ENCODE peak calls at places on chromosome 6, in ten cellular contexts. W, R, M, D, H, A, G, O, Q and Y are unnamed samples.

GRCh38 chr6:107716688-107717089 is 107.4 kb downstream of the SCML4 start:
- DNase-seq in R (no peak), O (no peak), H (peak), G (no peak), M (peak), Q (no peak), W (no peak), A (peak), D (peak), Y (peak)

GRCh38 chr6:158813032-158813431 is 6.1 kb downstream of the EZR start:
- DNase-seq in R (no peak), W (no peak), M (no peak), O (no peak), H (no peak), G (no peak), Q (no peak), A (no peak), D (no peak), Y (no peak)

GRCh38 chr6:128601060-128601459 is 80.7 kb upstream of the PTPRK start:
- DNase-seq in H (no peak), Q (peak), M (no peak), O (no peak), A (no peak), D (no peak), G (no peak), R (no peak), W (no peak), Y (peak)

GRCh38 chr6:138609801-138610430 is 110.6 kb upstream of the NHSL1 start:
- DNase-seq in A (no peak), G (no peak), H (no peak), R (peak), D (no peak), Q (no peak), M (no peak), O (no peak), W (no peak), Y (no peak)

GRCh38 chr6:63476302-63476701 is 96.0 kb upstream of the LOC128125822 start:
- DNase-seq in Q (no peak), W (no peak), H (no peak), G (no peak), R (peak), O (no peak), D (no peak), M (no peak), A (no peak), Y (peak)

GRCh38 chr6:122576888-122577287 is 33.3 kb upstream of the PKIB start:
- DNase-seq in H (no peak), Q (no peak), G (no peak), A (no peak), M (no peak), R (no peak), O (no peak), D (no peak), W (no peak), Y (no peak)

GRCh38 chr6:35343092-35343834 is 905 bp downstream of the PPARD start:
- DNase-seq in M (peak), A (peak), G (no peak), H (no peak), W (no peak), D (no peak), O (no peak), Q (peak), R (no peak), Y (peak)

GRCh38 chr6:49514571-49515484 is 15.1 kb downstream of the GLYATL3 start:
- DNase-seq in A (no peak), M (no peak), D (no peak), H (no peak), Q (no peak), R (no peak), O (no peak), W (no peak), G (no peak), Y (no peak)

GRCh38 chr6:139982652-139983051 is 608.2 kb upstream of the CITED2 start:
- DNase-seq in Q (peak), O (no peak), W (no peak), A (no peak), R (no peak), M (peak), D (no peak), H (no peak), G (no peak), Y (no peak)

GRCh38 chr6:13846841-13847240 is 32.5 kb upstream of the MCUR1 start:
- DNase-seq in G (no peak), R (peak), O (peak), D (peak), H (no peak), Q (no peak), W (peak), A (peak), M (peak), Y (peak)

GRCh38 chr6:139028242-139028657 is 295 bp upstream of the ABRACL start:
- DNase-seq in D (no peak), R (no peak), W (no peak), O (no peak), Q (no peak), M (no peak), H (no peak), G (peak), A (no peak), Y (no peak)

GRCh38 chr6:53066059-53066406 is 829 bp downstream of the FBXO9 start:
- DNase-seq in H (no peak), A (peak), G (no peak), M (no peak), Q (peak), W (peak), R (no peak), D (no peak), O (no peak), Y (no peak)

GRCh38 chr6:70651326-70651905 is 16.3 kb upstream of the SMAP1 start:
- DNase-seq in R (no peak), G (no peak), H (no peak), M (no peak), W (no peak), A (no peak), Q (no peak), D (no peak), O (no peak), Y (no peak)

GRCh38 chr6:144149558-144149893 is 791 bp upstream of the STX11 start:
- DNase-seq in O (no peak), W (no peak), R (no peak), H (no peak), A (no peak), M (no peak), D (no peak), Q (no peak), G (no peak), Y (no peak)

GRCh38 chr6:9977451-9977850 is 437.4 kb downstream of the TFAP2A start:
- DNase-seq in G (no peak), A (no peak), O (no peak), M (no peak), R (no peak), H (no peak), D (no peak), W (no peak), Q (no peak), Y (no peak)

GRCh38 chr6:143125896-143126573 is 65.3 kb downstream of the AIG1 start:
- DNase-seq in D (no peak), W (no peak), A (no peak), H (no peak), M (no peak), Q (no peak), O (no peak), G (no peak), R (no peak), Y (no peak)

GRCh38 chr6:32886674-32887383 is 32.8 kb downstream of the PSMB9 start:
- DNase-seq in Q (peak), D (no peak), R (no peak), H (no peak), O (no peak), M (no peak), W (no peak), G (no peak), A (no peak), Y (no peak)

GRCh38 chr6:115766745-115767462 is 293.8 kb downstream of the FRK start:
- DNase-seq in D (no peak), H (no peak), W (no peak), G (no peak), O (no peak), Q (no peak), A (no peak), R (no peak), M (no peak), Y (no peak)

GRCh38 chr6:144285798-144286502 is 815 bp downstream of the UTRN start:
- DNase-seq in O (peak), R (peak), G (no peak), D (no peak), A (no peak), M (peak), W (peak), H (no peak), Q (peak), Y (peak)

GRCh38 chr6:40056865-40057264 is 122.6 kb upstream of the MOCS1 start:
- DNase-seq in R (no peak), A (no peak), Q (no peak), O (no peak), M (no peak), W (no peak), D (no peak), G (no peak), H (no peak), Y (no peak)

GRCh38 chr6:15457903-15458530 is 204.8 kb downstream of the DTNBP1 start:
- DNase-seq in A (no peak), O (no peak), H (peak), R (no peak), D (no peak), M (no peak), W (no peak), G (no peak), Q (no peak), Y (no peak)

GRCh38 chr6:105739764-105740163 is 336.9 kb upstream of the PREP start:
- DNase-seq in H (no peak), G (no peak), O (no peak), Q (no peak), A (no peak), W (no peak), D (no peak), M (no peak), R (no peak), Y (no peak)

GRCh38 chr6:73515204-73516101 is 5.4 kb downstream of the EEF1A1 start:
- DNase-seq in H (no peak), A (peak), M (peak), R (peak), W (no peak), D (no peak), O (peak), G (no peak), Q (peak), Y (peak)

GRCh38 chr6:124683507-124683906 is 278.7 kb upstream of the RNF217 start:
- DNase-seq in O (peak), A (no peak), W (no peak), Q (no peak), H (no peak), R (no peak), G (no peak), M (no peak), D (no peak), Y (no peak)

GRCh38 chr6:118277631-118278030 is 270.5 kb upstream of the PLN start:
- DNase-seq in A (no peak), R (no peak), W (no peak), Q (no peak), O (no peak), G (no peak), M (peak), D (no peak), H (no peak), Y (no peak)

GRCh38 chr6:118284736-118285360 is 263.2 kb upstream of the PLN start:
- DNase-seq in Q (peak), R (no peak), G (no peak), M (no peak), D (no peak), W (no peak), A (no peak), O (no peak), H (no peak), Y (no peak)

GRCh38 chr6:118281291-118281690 is 266.8 kb upstream of the PLN start:
- DNase-seq in M (no peak), H (no peak), D (no peak), A (no peak), R (peak), O (no peak), Q (no peak), W (no peak), G (no peak), Y (no peak)

GRCh38 chr6:118283759-118284158 is 264.3 kb upstream of the PLN start:
- DNase-seq in O (peak), R (peak), H (no peak), D (peak), M (peak), Q (peak), G (no peak), A (peak), W (peak), Y (peak)

GRCh38 chr6:118280210-118280609 is 267.9 kb upstream of the PLN start:
- DNase-seq in O (no peak), M (no peak), H (peak), R (no peak), D (no peak), G (no peak), W (no peak), A (no peak), Q (no peak), Y (no peak)
- TF ChIP-seq MAX in O (no peak), M (no peak), H (no peak), R (no peak), D (no peak), G (no peak), W (no peak), A (no peak), Q (no peak), Y (no peak)

GRCh38 chr6:99246602-99247001 is 102.9 kb downstream of the FAXC start:
- DNase-seq in A (no peak), W (no peak), Q (no peak), D (no peak), M (no peak), O (no peak), G (no peak), R (no peak), H (no peak), Y (no peak)

GRCh38 chr6:99241905-99242534 is 107.5 kb downstream of the FAXC start:
- DNase-seq in H (no peak), O (peak), Q (peak), D (peak), W (no peak), M (peak), G (no peak), R (peak), A (peak), Y (peak)
- TF ChIP-seq CTCF in H (peak), O (peak), Q (peak), D (peak), W (peak), M (peak), G (peak), R (peak), A (peak), Y (peak)

GRCh38 chr6:150263765-150264415 is 104.9 kb upstream of the IYD start:
- DNase-seq in D (no peak), M (no peak), A (no peak), Q (no peak), O (no peak), H (no peak), W (no peak), R (no peak), G (no peak), Y (no peak)
- TF ChIP-seq MAX in D (no peak), M (no peak), A (no peak), Q (no peak), O (no peak), H (no peak), W (no peak), R (no peak), G (no peak), Y (no peak)

DNA sequence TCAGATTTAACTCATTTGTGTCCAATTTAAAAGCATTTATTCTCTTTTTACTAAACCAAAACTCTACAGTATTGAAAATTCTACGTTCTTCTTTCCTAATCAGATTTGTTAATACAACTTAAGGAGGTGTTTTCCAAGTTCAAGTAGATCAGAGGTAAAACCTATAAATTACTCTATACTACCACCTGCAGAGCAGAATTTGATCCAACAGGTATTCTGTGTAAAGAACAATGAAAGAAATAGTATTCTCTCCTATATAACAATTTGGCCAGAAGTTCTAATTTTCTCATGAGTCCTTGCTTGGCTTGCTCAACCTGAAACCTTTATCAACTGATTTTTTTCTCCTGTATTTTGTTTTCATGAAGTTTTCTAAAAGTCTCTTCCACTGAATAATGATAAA is 28.5 kb upstream of the DST start:
- DNase-seq in Q (no peak), O (no peak), R (no peak), M (no peak), D (no peak), G (no peak), H (no peak), W (no peak), A (no peak), Y (no peak)
- TF ChIP-seq CTCF in Q (no peak), O (no peak), R (peak), M (no peak), D (peak), G (no peak), H (no peak), W (no peak), A (no peak), Y (no peak)

DNA sequence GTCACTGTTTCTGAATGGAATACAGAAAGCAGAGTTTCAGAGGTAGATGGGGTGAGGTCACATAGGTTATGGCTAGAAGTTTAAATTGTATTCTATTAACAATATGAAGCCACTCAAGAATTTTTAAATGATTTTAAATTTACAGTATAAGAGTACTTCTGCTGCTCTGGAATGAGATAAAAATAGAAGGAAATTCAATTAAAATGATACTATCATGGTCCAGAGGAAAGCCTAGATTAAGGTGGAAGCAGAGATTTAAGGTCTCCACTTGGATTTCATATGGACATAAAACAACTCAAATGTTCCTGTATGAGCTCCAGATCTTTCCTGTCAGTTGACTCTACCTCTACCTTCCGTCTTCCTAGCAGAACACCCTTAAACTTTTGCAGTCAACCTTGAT is 68.6 kb downstream of the REV3L start:
- DNase-seq in W (no peak), M (no peak), A (no peak), H (no peak), R (no peak), O (no peak), G (no peak), D (no peak), Q (no peak), Y (no peak)
- TF ChIP-seq MAX in W (no peak), M (no peak), A (no peak), H (no peak), R (no peak), O (no peak), G (no peak), D (no peak), Q (no peak), Y (no peak)

GRCh38 chr6:131955876-131956275 is 4.7 kb upstream of the CCN2 start:
- DNase-seq in M (no peak), G (no peak), R (peak), O (no peak), H (no peak), D (no peak), Q (no peak), A (no peak), W (no peak), Y (no peak)

GRCh38 chr6:131963063-131963462 is 11.9 kb upstream of the CCN2 start:
- DNase-seq in A (no peak), O (no peak), R (no peak), W (no peak), G (no peak), M (no peak), D (no peak), H (no peak), Q (no peak), Y (no peak)

GRCh38 chr6:131958095-131958494 is 6.9 kb upstream of the CCN2 start:
- DNase-seq in M (no peak), Q (no peak), A (no peak), W (no peak), H (no peak), O (no peak), G (no peak), D (no peak), R (no peak), Y (no peak)

GRCh38 chr6:131958551-131959470 is 7.6 kb upstream of the CCN2 start:
- DNase-seq in Q (no peak), H (no peak), D (no peak), W (no peak), M (no peak), R (peak), O (no peak), G (no peak), A (no peak), Y (no peak)

GRCh38 chr6:131960371-131961133 is 9.4 kb upstream of the CCN2 start:
- DNase-seq in O (no peak), G (no peak), M (no peak), R (no peak), A (no peak), H (no peak), D (no peak), Q (peak), W (no peak), Y (no peak)
- TF ChIP-seq CTCF in O (no peak), G (no peak), M (peak), R (peak), A (no peak), H (no peak), D (peak), Q (peak), W (no peak), Y (no peak)

DNA sequence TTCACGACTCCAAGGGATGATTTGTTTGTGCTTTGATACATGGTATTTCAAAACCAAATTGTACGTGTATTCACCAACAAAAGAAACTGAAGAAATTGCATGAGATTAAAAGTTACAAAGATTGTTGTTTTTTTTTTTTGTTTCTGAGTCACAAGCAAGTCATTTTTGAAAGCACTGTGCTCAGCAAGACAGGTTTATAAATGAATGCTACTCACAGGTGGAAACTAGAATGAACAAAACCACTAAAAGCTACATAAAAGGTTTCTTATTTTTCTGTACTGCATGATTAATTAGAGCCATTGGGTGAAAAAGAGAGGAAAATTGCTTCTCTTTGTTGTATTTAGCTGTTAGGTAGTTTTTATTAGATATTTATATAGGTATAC is 90.2 kb upstream of the RIPOR2 start:
- DNase-seq in M (no peak), O (no peak), R (no peak), Q (no peak), D (no peak), W (no peak), H (no peak), G (no peak), A (no peak), Y (no peak)
- TF ChIP-seq MAX in M (no peak), O (no peak), R (no peak), Q (no peak), D (no peak), W (no peak), H (no peak), G (no peak), A (no peak), Y (no peak)